ENCODE peak calls at places on chromosomes 4 and X, in seven cellular contexts. One of them, this sample, is unnamed.

GRCh38 chr4:56686537-56687231 is 5.6 kb upstream of the HOPX start:
- DNase-seq in suprapubic skin: no peak
- DNase-seq in H9: no peak
- DNase-seq in endothelial cell of umbilical vein: no peak
- DNase-seq in hepatocyte: no peak
- DNase-seq in tibial artery: no peak
- DNase-seq in transverse colon: no peak
- DNase-seq in this sample: no peak

GRCh38 chr4:169619518-169619957 is 840 bp upstream of the CLCN3 start:
- DNase-seq in suprapubic skin: no peak
- DNase-seq in H9: peak
- DNase-seq in endothelial cell of umbilical vein: peak
- DNase-seq in hepatocyte: peak
- DNase-seq in tibial artery: no peak
- DNase-seq in transverse colon: peak
- DNase-seq in this sample: peak

GRCh38 chr4:38723726-38724506 is 58.9 kb downstream of the TLR10 start:
- DNase-seq in suprapubic skin: no peak
- DNase-seq in H9: no peak
- DNase-seq in endothelial cell of umbilical vein: no peak
- DNase-seq in hepatocyte: peak
- DNase-seq in tibial artery: no peak
- DNase-seq in transverse colon: peak
- DNase-seq in this sample: no peak

GRCh38 chrX:104430720-104431119 is 135.3 kb upstream of the IL1RAPL2 start:
- DNase-seq in suprapubic skin: no peak
- DNase-seq in H9: no peak
- DNase-seq in endothelial cell of umbilical vein: no peak
- DNase-seq in hepatocyte: no peak
- DNase-seq in tibial artery: no peak
- DNase-seq in transverse colon: no peak
- DNase-seq in this sample: peak

GRCh38 chr4:77104405-77105292 is 28.9 kb upstream of the CCNI start:
- DNase-seq in suprapubic skin: peak
- DNase-seq in H9: no peak
- DNase-seq in endothelial cell of umbilical vein: no peak
- DNase-seq in hepatocyte: peak
- DNase-seq in tibial artery: peak
- DNase-seq in transverse colon: peak
- DNase-seq in this sample: peak

GRCh38 chrX:40855411-40855810 is 120.1 kb upstream of the MED14 start:
- DNase-seq in suprapubic skin: no peak
- DNase-seq in H9: no peak
- DNase-seq in endothelial cell of umbilical vein: no peak
- DNase-seq in hepatocyte: no peak
- DNase-seq in tibial artery: no peak
- DNase-seq in transverse colon: no peak
- DNase-seq in this sample: peak

GRCh38 chr4:78644744-78645330 is 93.3 kb downstream of the ANXA3 start:
- DNase-seq in suprapubic skin: no peak
- DNase-seq in H9: peak
- DNase-seq in endothelial cell of umbilical vein: peak
- DNase-seq in hepatocyte: peak
- DNase-seq in tibial artery: peak
- DNase-seq in transverse colon: peak
- DNase-seq in this sample: peak

GRCh38 chr4:109406337-109406931 is 27.2 kb upstream of the SEC24B start:
- DNase-seq in suprapubic skin: no peak
- DNase-seq in H9: no peak
- DNase-seq in endothelial cell of umbilical vein: peak
- DNase-seq in hepatocyte: peak
- DNase-seq in tibial artery: no peak
- DNase-seq in transverse colon: no peak
- DNase-seq in this sample: no peak

GRCh38 chrX:130330706-130331105 is 9.0 kb upstream of the SLC25A14 start:
- DNase-seq in suprapubic skin: no peak
- DNase-seq in H9: peak
- DNase-seq in endothelial cell of umbilical vein: peak
- DNase-seq in hepatocyte: peak
- DNase-seq in tibial artery: no peak
- DNase-seq in transverse colon: peak
- DNase-seq in this sample: peak

GRCh38 chrX:66030505-66031317 is 9.2 kb downstream of the VSIG4 start:
- DNase-seq in suprapubic skin: no peak
- DNase-seq in H9: peak
- DNase-seq in endothelial cell of umbilical vein: peak
- DNase-seq in hepatocyte: peak
- DNase-seq in tibial artery: no peak
- DNase-seq in transverse colon: peak
- DNase-seq in this sample: no peak

GRCh38 chr4:156347412-156348075 is 393.9 kb upstream of the CTSO start:
- DNase-seq in suprapubic skin: no peak
- DNase-seq in H9: no peak
- DNase-seq in endothelial cell of umbilical vein: no peak
- DNase-seq in hepatocyte: peak
- DNase-seq in tibial artery: no peak
- DNase-seq in transverse colon: no peak
- DNase-seq in this sample: peak

GRCh38 chrX:140766024-140766611 is 56.6 kb downstream of the LINC00632 start:
- DNase-seq in suprapubic skin: no peak
- DNase-seq in H9: peak
- DNase-seq in endothelial cell of umbilical vein: peak
- DNase-seq in hepatocyte: peak
- DNase-seq in tibial artery: peak
- DNase-seq in transverse colon: peak
- DNase-seq in this sample: no peak

GRCh38 chrX:40097101-40097491 is 662 bp downstream of the BCOR start:
- DNase-seq in suprapubic skin: no peak
- DNase-seq in H9: no peak
- DNase-seq in endothelial cell of umbilical vein: no peak
- DNase-seq in hepatocyte: no peak
- DNase-seq in tibial artery: no peak
- DNase-seq in transverse colon: no peak
- DNase-seq in this sample: no peak

GRCh38 chrX:16882702-16883486 is 12.7 kb upstream of the RBBP7 start:
- DNase-seq in suprapubic skin: peak
- DNase-seq in H9: peak
- DNase-seq in endothelial cell of umbilical vein: peak
- DNase-seq in hepatocyte: peak
- DNase-seq in tibial artery: peak
- DNase-seq in transverse colon: peak
- DNase-seq in this sample: no peak

GRCh38 chrX:33336783-33337182 is 125.4 kb upstream of the DMD start:
- DNase-seq in suprapubic skin: no peak
- DNase-seq in H9: peak
- DNase-seq in endothelial cell of umbilical vein: peak
- DNase-seq in hepatocyte: peak
- DNase-seq in tibial artery: peak
- DNase-seq in transverse colon: no peak
- DNase-seq in this sample: no peak

GRCh38 chrX:154696328-154697045 is 43.1 kb upstream of the CTAG2 start:
- DNase-seq in suprapubic skin: no peak
- DNase-seq in H9: no peak
- DNase-seq in endothelial cell of umbilical vein: peak
- DNase-seq in hepatocyte: no peak
- DNase-seq in tibial artery: no peak
- DNase-seq in transverse colon: no peak
- DNase-seq in this sample: peak

GRCh38 chr4:165953181-165953580 is 80.1 kb downstream of the TLL1 start:
- DNase-seq in suprapubic skin: no peak
- DNase-seq in H9: no peak
- DNase-seq in endothelial cell of umbilical vein: no peak
- DNase-seq in hepatocyte: no peak
- DNase-seq in tibial artery: no peak
- DNase-seq in transverse colon: no peak
- DNase-seq in this sample: no peak

GRCh38 chrX:71147496-71148277 is 3.0 kb downstream of the NLGN3 start:
- DNase-seq in suprapubic skin: no peak
- DNase-seq in H9: no peak
- DNase-seq in endothelial cell of umbilical vein: no peak
- DNase-seq in hepatocyte: no peak
- DNase-seq in tibial artery: no peak
- DNase-seq in transverse colon: no peak
- DNase-seq in this sample: no peak

GRCh38 chr4:8255698-8256441 is 13.7 kb upstream of the HTRA3 start:
- DNase-seq in suprapubic skin: peak
- DNase-seq in H9: no peak
- DNase-seq in endothelial cell of umbilical vein: no peak
- DNase-seq in hepatocyte: no peak
- DNase-seq in tibial artery: no peak
- DNase-seq in transverse colon: no peak
- DNase-seq in this sample: no peak

GRCh38 chrX:120559799-120560198 is 963 bp downstream of the CUL4B start:
- DNase-seq in suprapubic skin: no peak
- DNase-seq in H9: no peak
- DNase-seq in endothelial cell of umbilical vein: no peak
- DNase-seq in hepatocyte: no peak
- DNase-seq in tibial artery: no peak
- DNase-seq in transverse colon: no peak
- DNase-seq in this sample: no peak

GRCh38 chr4:85867281-85867680 is 392.3 kb downstream of the ARHGAP24 start:
- DNase-seq in suprapubic skin: no peak
- DNase-seq in H9: no peak
- DNase-seq in endothelial cell of umbilical vein: no peak
- DNase-seq in hepatocyte: no peak
- DNase-seq in tibial artery: no peak
- DNase-seq in transverse colon: no peak
- DNase-seq in this sample: no peak

GRCh38 chr4:139558235-139559094 is 2.4 kb upstream of the SETD7 start:
- DNase-seq in suprapubic skin: no peak
- DNase-seq in H9: no peak
- DNase-seq in endothelial cell of umbilical vein: no peak
- DNase-seq in hepatocyte: no peak
- DNase-seq in tibial artery: no peak
- DNase-seq in transverse colon: no peak
- DNase-seq in this sample: no peak

GRCh38 chr4:139559692-139560091 is 3.7 kb upstream of the SETD7 start:
- DNase-seq in suprapubic skin: no peak
- DNase-seq in H9: peak
- DNase-seq in endothelial cell of umbilical vein: no peak
- DNase-seq in hepatocyte: no peak
- DNase-seq in tibial artery: no peak
- DNase-seq in transverse colon: no peak
- DNase-seq in this sample: no peak

GRCh38 chr4:139560396-139561084 is 4.5 kb upstream of the SETD7 start:
- DNase-seq in suprapubic skin: no peak
- DNase-seq in H9: peak
- DNase-seq in endothelial cell of umbilical vein: peak
- DNase-seq in hepatocyte: no peak
- DNase-seq in tibial artery: no peak
- DNase-seq in transverse colon: no peak
- DNase-seq in this sample: no peak

GRCh38 chr4:139557506-139558110 is 1.6 kb upstream of the SETD7 start:
- DNase-seq in suprapubic skin: no peak
- DNase-seq in H9: no peak
- DNase-seq in endothelial cell of umbilical vein: peak
- DNase-seq in hepatocyte: no peak
- DNase-seq in tibial artery: no peak
- DNase-seq in transverse colon: no peak
- DNase-seq in this sample: no peak

DNA sequence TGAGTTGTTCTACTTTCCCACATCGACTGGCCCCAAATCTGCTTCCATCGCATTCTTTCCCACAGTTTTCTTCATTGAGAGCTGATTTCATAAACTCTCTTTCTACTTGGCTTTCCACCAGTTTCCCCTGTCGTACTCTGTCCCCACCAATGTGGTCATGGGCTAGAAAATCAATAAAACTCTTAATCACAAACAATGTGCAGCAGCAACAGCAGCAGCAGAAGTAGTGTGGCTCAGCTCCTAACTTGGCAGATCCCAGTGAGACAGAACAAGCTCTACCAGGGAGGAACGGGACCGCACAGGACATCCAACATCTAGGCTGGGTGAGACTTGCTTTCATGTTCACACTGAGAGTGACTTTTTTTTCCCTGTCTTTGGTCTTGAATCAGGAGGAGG is 3.1 kb upstream of the SETD7 start:
- DNase-seq in suprapubic skin: no peak
- DNase-seq in H9: no peak
- DNase-seq in endothelial cell of umbilical vein: no peak
- DNase-seq in hepatocyte: no peak
- DNase-seq in tibial artery: no peak
- DNase-seq in transverse colon: no peak
- DNase-seq in this sample: no peak
- H3K27ac ChIP-seq in suprapubic skin: no peak
- H3K27ac ChIP-seq in H9: no peak
- H3K27ac ChIP-seq in endothelial cell of umbilical vein: no peak
- H3K27ac ChIP-seq in hepatocyte: peak
- H3K27ac ChIP-seq in tibial artery: no peak
- H3K27ac ChIP-seq in transverse colon: peak
- H3K27ac ChIP-seq in this sample: no peak

GRCh38 chr4:98481167-98481566 is 177.2 kb downstream of the TSPAN5 start:
- DNase-seq in suprapubic skin: no peak
- DNase-seq in H9: no peak
- DNase-seq in endothelial cell of umbilical vein: no peak
- DNase-seq in hepatocyte: no peak
- DNase-seq in tibial artery: no peak
- DNase-seq in transverse colon: no peak
- DNase-seq in this sample: no peak
- H3K27ac ChIP-seq in suprapubic skin: no peak
- H3K27ac ChIP-seq in H9: no peak
- H3K27ac ChIP-seq in endothelial cell of umbilical vein: no peak
- H3K27ac ChIP-seq in hepatocyte: no peak
- H3K27ac ChIP-seq in tibial artery: no peak
- H3K27ac ChIP-seq in transverse colon: no peak
- H3K27ac ChIP-seq in this sample: no peak

DNA sequence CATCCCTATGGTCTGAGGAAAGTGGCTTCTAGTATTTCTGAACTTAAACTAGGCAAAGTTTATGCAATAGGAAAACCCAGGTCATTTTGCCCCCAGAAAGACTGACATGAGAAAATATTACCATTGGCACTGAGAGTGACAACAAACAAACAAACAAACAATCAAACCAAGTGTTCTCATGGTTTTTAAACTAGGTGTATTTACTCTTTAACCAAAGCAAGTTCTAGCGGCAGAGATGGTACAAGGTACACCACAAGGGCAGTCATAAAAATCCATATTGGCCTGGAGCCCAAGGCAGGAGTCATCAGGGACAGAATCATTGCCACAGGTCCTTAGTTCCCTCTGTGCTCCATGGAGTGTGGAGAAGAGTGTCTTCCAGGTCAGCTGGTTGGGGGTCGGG is 26.0 kb upstream of the ENPEP start:
- DNase-seq in suprapubic skin: no peak
- DNase-seq in H9: no peak
- DNase-seq in endothelial cell of umbilical vein: no peak
- DNase-seq in hepatocyte: peak
- DNase-seq in tibial artery: no peak
- DNase-seq in transverse colon: peak
- DNase-seq in this sample: no peak
- H3K27ac ChIP-seq in suprapubic skin: no peak
- H3K27ac ChIP-seq in H9: no peak
- H3K27ac ChIP-seq in endothelial cell of umbilical vein: no peak
- H3K27ac ChIP-seq in hepatocyte: no peak
- H3K27ac ChIP-seq in tibial artery: no peak
- H3K27ac ChIP-seq in transverse colon: peak
- H3K27ac ChIP-seq in this sample: no peak

GRCh38 chr4:119139316-119139715 is 3.7 kb downstream of the MYOZ2 start:
- DNase-seq in suprapubic skin: no peak
- DNase-seq in H9: no peak
- DNase-seq in endothelial cell of umbilical vein: no peak
- DNase-seq in hepatocyte: no peak
- DNase-seq in tibial artery: no peak
- DNase-seq in transverse colon: no peak
- DNase-seq in this sample: no peak
- H3K27ac ChIP-seq in suprapubic skin: no peak
- H3K27ac ChIP-seq in H9: no peak
- H3K27ac ChIP-seq in endothelial cell of umbilical vein: peak
- H3K27ac ChIP-seq in hepatocyte: peak
- H3K27ac ChIP-seq in tibial artery: no peak
- H3K27ac ChIP-seq in transverse colon: no peak
- H3K27ac ChIP-seq in this sample: no peak

This sample was measured in foreskin keratinocyte.